ENCODE peak calls at places on chromosomes 13 and 19, in six cellular contexts. One of them, this sample, is unnamed. For H3K9me3 and H3K4me1, the result is how much of the 10 kb centered on the place peaks cover.

GRCh38 chr13:74886496-74886895 is 595.5 kb downstream of the TBC1D4 start:
- DNase-seq in K562: no peak
- DNase-seq in aorta: no peak
- DNase-seq in uterus: no peak
- DNase-seq in A549: peak
- DNase-seq in mucosa of descending colon: no peak
- DNase-seq in this sample: no peak

GRCh38 chr19:23957660-23958281 is 43.1 kb downstream of the ZNF726 start:
- DNase-seq in uterus: no peak
- DNase-seq in K562: no peak
- DNase-seq in A549: peak
- DNase-seq in mucosa of descending colon: no peak
- DNase-seq in aorta: no peak
- DNase-seq in this sample: no peak

GRCh38 chr13:77061362-77061761 is 34.4 kb upstream of the FBXL3 start:
- DNase-seq in K562: no peak
- DNase-seq in uterus: no peak
- DNase-seq in mucosa of descending colon: no peak
- DNase-seq in aorta: no peak
- DNase-seq in A549: no peak
- DNase-seq in this sample: no peak

GRCh38 chr13:27168086-27168485 is 3.5 kb downstream of the USP12 start:
- DNase-seq in K562: no peak
- DNase-seq in aorta: no peak
- DNase-seq in A549: no peak
- DNase-seq in mucosa of descending colon: no peak
- DNase-seq in uterus: peak
- DNase-seq in this sample: no peak

GRCh38 chr13:42545842-42546241 is 28.1 kb upstream of the TNFSF11 start:
- DNase-seq in K562: no peak
- DNase-seq in uterus: no peak
- DNase-seq in aorta: no peak
- DNase-seq in A549: no peak
- DNase-seq in mucosa of descending colon: no peak
- DNase-seq in this sample: no peak

GRCh38 chr19:40578442-40578908 is 1.8 kb downstream of the SHKBP1 start:
- DNase-seq in mucosa of descending colon: no peak
- DNase-seq in K562: peak
- DNase-seq in A549: peak
- DNase-seq in aorta: no peak
- DNase-seq in uterus: no peak
- DNase-seq in this sample: peak

GRCh38 chr13:36135876-36136275 is 4.7 kb upstream of the DCLK1 start:
- DNase-seq in A549: no peak
- DNase-seq in K562: no peak
- DNase-seq in aorta: no peak
- DNase-seq in mucosa of descending colon: no peak
- DNase-seq in uterus: no peak
- DNase-seq in this sample: no peak

GRCh38 chr13:42548731-42549554 is 25.0 kb upstream of the TNFSF11 start:
- DNase-seq in K562: no peak
- DNase-seq in aorta: peak
- DNase-seq in mucosa of descending colon: peak
- DNase-seq in uterus: no peak
- DNase-seq in A549: no peak
- DNase-seq in this sample: no peak

GRCh38 chr13:109355875-109356428 is 430.4 kb downstream of the IRS2 start:
- DNase-seq in K562: no peak
- DNase-seq in uterus: no peak
- DNase-seq in aorta: no peak
- DNase-seq in mucosa of descending colon: no peak
- DNase-seq in A549: no peak
- DNase-seq in this sample: no peak

GRCh38 chr19:51891193-51891747 is 3.5 kb upstream of the ZNF577 start:
- DNase-seq in A549: no peak
- DNase-seq in mucosa of descending colon: no peak
- DNase-seq in K562: no peak
- DNase-seq in aorta: no peak
- DNase-seq in uterus: no peak
- DNase-seq in this sample: no peak

GRCh38 chr13:78326608-78327007 is 276.7 kb downstream of the POU4F1 start:
- DNase-seq in uterus: no peak
- DNase-seq in mucosa of descending colon: no peak
- DNase-seq in A549: no peak
- DNase-seq in K562: no peak
- DNase-seq in aorta: no peak
- DNase-seq in this sample: no peak

GRCh38 chr13:73169971-73170370 is 111.2 kb downstream of the KLF5 start:
- DNase-seq in aorta: no peak
- DNase-seq in uterus: no peak
- DNase-seq in A549: no peak
- DNase-seq in mucosa of descending colon: no peak
- DNase-seq in K562: no peak
- DNase-seq in this sample: peak

GRCh38 chr13:40026174-40026585 is 370.7 kb downstream of the COG6 start:
- DNase-seq in mucosa of descending colon: no peak
- DNase-seq in K562: no peak
- DNase-seq in uterus: no peak
- DNase-seq in aorta: no peak
- DNase-seq in A549: no peak
- DNase-seq in this sample: no peak

GRCh38 chr13:106187092-106187491 is 348.4 kb downstream of the EFNB2 start:
- DNase-seq in aorta: no peak
- DNase-seq in K562: no peak
- DNase-seq in uterus: no peak
- DNase-seq in mucosa of descending colon: no peak
- DNase-seq in A549: no peak
- DNase-seq in this sample: no peak

GRCh38 chr13:106183410-106184128 is 351.9 kb downstream of the EFNB2 start:
- DNase-seq in uterus: no peak
- DNase-seq in A549: no peak
- DNase-seq in aorta: no peak
- DNase-seq in K562: no peak
- DNase-seq in mucosa of descending colon: peak
- DNase-seq in this sample: no peak

GRCh38 chr13:106182404-106182803 is 353.1 kb downstream of the EFNB2 start:
- DNase-seq in K562: no peak
- DNase-seq in mucosa of descending colon: no peak
- DNase-seq in aorta: no peak
- DNase-seq in A549: peak
- DNase-seq in uterus: no peak
- DNase-seq in this sample: no peak

GRCh38 chr13:106186366-106187030 is 349.0 kb downstream of the EFNB2 start:
- DNase-seq in aorta: no peak
- DNase-seq in mucosa of descending colon: no peak
- DNase-seq in A549: no peak
- DNase-seq in uterus: no peak
- DNase-seq in K562: no peak
- DNase-seq in this sample: no peak

GRCh38 chr13:106184778-106185177 is 350.7 kb downstream of the EFNB2 start:
- DNase-seq in A549: no peak
- DNase-seq in mucosa of descending colon: no peak
- DNase-seq in aorta: no peak
- DNase-seq in K562: no peak
- DNase-seq in uterus: no peak
- DNase-seq in this sample: no peak
- H3K4me3 ChIP-seq in A549: no peak
- H3K4me3 ChIP-seq in mucosa of descending colon: no peak
- H3K4me3 ChIP-seq in aorta: no peak
- H3K4me3 ChIP-seq in K562: no peak
- H3K4me3 ChIP-seq in uterus: no peak
- H3K4me3 ChIP-seq in this sample: no peak

DNA sequence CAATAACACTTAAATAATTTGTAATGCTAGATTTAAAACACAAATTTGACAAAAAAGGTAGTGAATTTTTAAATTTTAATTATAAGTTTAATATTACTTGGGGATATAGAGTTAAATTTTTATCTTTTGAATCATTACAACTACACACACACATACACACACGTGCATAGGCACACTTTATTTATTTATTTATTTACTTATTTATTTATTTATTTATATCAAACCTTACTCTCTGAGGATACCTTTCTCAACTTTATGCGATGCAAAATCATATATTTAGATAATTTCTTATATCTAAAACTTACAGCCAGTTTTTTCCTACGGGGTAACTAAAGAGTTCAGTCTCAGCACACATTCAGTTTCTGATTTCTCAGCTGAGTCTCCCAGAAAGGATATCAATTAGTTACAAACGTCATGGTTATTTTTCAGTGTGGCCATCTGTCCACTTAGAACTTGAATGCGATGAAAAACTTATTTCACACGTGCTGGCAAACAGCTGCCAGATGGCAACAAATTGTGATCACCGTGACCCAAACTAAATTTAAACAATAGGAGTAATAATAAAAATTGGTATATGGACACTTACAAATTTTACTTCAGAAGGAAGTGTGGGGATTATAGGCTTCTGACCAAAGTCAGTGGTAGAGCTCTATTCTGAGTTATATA is 683.0 kb upstream of the PRR20A start:
- DNase-seq in aorta: no peak
- DNase-seq in A549: no peak
- DNase-seq in uterus: no peak
- DNase-seq in K562: no peak
- DNase-seq in mucosa of descending colon: no peak
- DNase-seq in this sample: no peak
- H3K9me3 ChIP-seq in aorta: under half
- H3K9me3 ChIP-seq in A549: under half
- H3K9me3 ChIP-seq in uterus: under half
- H3K9me3 ChIP-seq in K562: under half
- H3K9me3 ChIP-seq in mucosa of descending colon: under half
- H3K9me3 ChIP-seq in this sample: under half

GRCh38 chr19:16600824-16601223 is 27.2 kb downstream of the MED26 start:
- DNase-seq in uterus: no peak
- DNase-seq in A549: no peak
- DNase-seq in mucosa of descending colon: no peak
- DNase-seq in K562: no peak
- DNase-seq in aorta: no peak
- DNase-seq in this sample: no peak

GRCh38 chr19:16604615-16605014 is 23.4 kb downstream of the MED26 start:
- DNase-seq in A549: no peak
- DNase-seq in K562: no peak
- DNase-seq in mucosa of descending colon: no peak
- DNase-seq in aorta: no peak
- DNase-seq in uterus: no peak
- DNase-seq in this sample: no peak

GRCh38 chr19:16605115-16605514 is 22.9 kb downstream of the MED26 start:
- DNase-seq in aorta: no peak
- DNase-seq in mucosa of descending colon: no peak
- DNase-seq in A549: no peak
- DNase-seq in uterus: no peak
- DNase-seq in K562: no peak
- DNase-seq in this sample: no peak

GRCh38 chr19:16601378-16602052 is 26.5 kb downstream of the MED26 start:
- DNase-seq in K562: no peak
- DNase-seq in A549: no peak
- DNase-seq in mucosa of descending colon: no peak
- DNase-seq in aorta: peak
- DNase-seq in uterus: no peak
- DNase-seq in this sample: no peak

DNA sequence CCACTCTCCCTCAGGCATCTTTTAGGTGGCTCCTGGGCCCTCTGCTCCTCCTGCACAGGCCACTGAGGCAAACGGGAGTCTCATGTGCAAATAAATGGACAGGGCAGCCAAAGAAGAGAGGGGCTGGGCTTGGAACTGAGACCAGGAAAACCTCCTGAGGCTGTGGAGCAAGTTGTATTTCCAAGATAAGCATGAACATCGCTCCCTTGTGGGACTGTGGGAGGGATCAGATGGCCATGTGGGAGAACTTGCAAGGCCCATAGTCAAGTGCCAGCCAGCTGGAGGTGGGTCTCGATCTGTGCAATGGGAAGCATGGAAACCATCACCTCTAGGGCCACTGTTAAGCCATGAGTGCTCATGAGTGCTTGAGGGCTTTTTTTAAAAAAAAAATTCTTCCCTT is 24.9 kb downstream of the MED26 start:
- DNase-seq in uterus: no peak
- DNase-seq in aorta: peak
- DNase-seq in A549: no peak
- DNase-seq in mucosa of descending colon: no peak
- DNase-seq in K562: no peak
- DNase-seq in this sample: no peak
- H3K4me1 ChIP-seq in uterus: under half
- H3K4me1 ChIP-seq in aorta: under half
- H3K4me1 ChIP-seq in A549: under half
- H3K4me1 ChIP-seq in mucosa of descending colon: under half
- H3K4me1 ChIP-seq in K562: under half
- H3K4me1 ChIP-seq in this sample: under half

GRCh38 chr13:30375436-30375835 is 46.9 kb upstream of the UBE2L5 start:
- DNase-seq in K562: no peak
- DNase-seq in A549: no peak
- DNase-seq in mucosa of descending colon: no peak
- DNase-seq in uterus: no peak
- DNase-seq in aorta: no peak
- DNase-seq in this sample: no peak
- H3K4me3 ChIP-seq in K562: no peak
- H3K4me3 ChIP-seq in A549: no peak
- H3K4me3 ChIP-seq in mucosa of descending colon: no peak
- H3K4me3 ChIP-seq in uterus: no peak
- H3K4me3 ChIP-seq in aorta: no peak
- H3K4me3 ChIP-seq in this sample: no peak

GRCh38 chr19:34837262-34837661 is 64.2 kb upstream of the ZNF599 start:
- DNase-seq in mucosa of descending colon: peak
- DNase-seq in aorta: no peak
- DNase-seq in uterus: peak
- DNase-seq in A549: no peak
- DNase-seq in K562: no peak
- DNase-seq in this sample: no peak

GRCh38 chr19:34831714-34832113 is 58.7 kb upstream of the ZNF599 start:
- DNase-seq in A549: no peak
- DNase-seq in aorta: no peak
- DNase-seq in mucosa of descending colon: no peak
- DNase-seq in uterus: no peak
- DNase-seq in K562: no peak
- DNase-seq in this sample: no peak

GRCh38 chr19:34832581-34833112 is 59.6 kb upstream of the ZNF599 start:
- DNase-seq in aorta: no peak
- DNase-seq in K562: no peak
- DNase-seq in A549: no peak
- DNase-seq in uterus: no peak
- DNase-seq in mucosa of descending colon: no peak
- DNase-seq in this sample: no peak

GRCh38 chr19:34835952-34836351 is 62.9 kb upstream of the ZNF599 start:
- DNase-seq in mucosa of descending colon: no peak
- DNase-seq in K562: no peak
- DNase-seq in aorta: no peak
- DNase-seq in A549: no peak
- DNase-seq in uterus: no peak
- DNase-seq in this sample: no peak

DNA sequence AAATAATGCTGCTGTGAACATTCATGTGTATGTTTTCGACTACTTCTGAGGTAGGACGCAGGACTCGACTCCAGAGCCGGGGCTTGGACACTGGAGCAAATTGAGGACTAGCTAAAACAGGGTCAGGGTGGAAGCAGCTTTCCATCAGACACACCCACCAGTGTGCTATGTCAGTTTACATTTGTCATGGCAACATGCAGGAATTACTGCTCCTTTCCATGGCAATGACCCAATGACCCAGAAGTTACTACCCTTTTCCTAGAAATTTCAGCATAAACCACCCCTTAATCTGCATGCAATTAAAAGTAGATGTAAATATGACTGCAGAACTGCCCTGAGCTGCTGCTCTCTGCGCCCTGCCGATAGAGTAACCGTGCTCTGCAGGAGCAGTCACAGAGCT is 61.5 kb upstream of the ZNF599 start:
- DNase-seq in aorta: no peak
- DNase-seq in mucosa of descending colon: no peak
- DNase-seq in A549: no peak
- DNase-seq in uterus: no peak
- DNase-seq in K562: no peak
- DNase-seq in this sample: no peak
- H3K9me3 ChIP-seq in aorta: under half
- H3K9me3 ChIP-seq in mucosa of descending colon: under half
- H3K9me3 ChIP-seq in A549: under half
- H3K9me3 ChIP-seq in uterus: under half
- H3K9me3 ChIP-seq in K562: under half
- H3K9me3 ChIP-seq in this sample: under half

This sample was measured in HAP-1.